ENCODE peak calls at places on chromosomes 7 and 10, in five cellular contexts. F is progenitor cell of endocrine pancreas, L is GM12891, R is hypothalamus, I is fibroblast of mammary gland. N is an unnamed sample.

GRCh38 chr7:12229046-12229445 is 18.0 kb downstream of the TMEM106B start:
- DNase-seq in I (peak), L (no peak), F (no peak), R (no peak), N (no peak)

GRCh38 chr10:88039496-88040200 is 176.2 kb downstream of the PTEN start:
- DNase-seq in F (no peak), L (no peak), I (peak), R (no peak), N (no peak)

GRCh38 chr10:44981172-44982113 is 2.8 kb upstream of the DEPP1 start:
- DNase-seq in F (no peak), L (no peak), R (no peak), I (peak), N (no peak)

GRCh38 chr7:26200113-26200443 is 468 bp downstream of the HNRNPA2B1 start:
- DNase-seq in R (peak), L (no peak), I (peak), F (peak), N (peak)

GRCh38 chr7:3648276-3648675 is 347.2 kb downstream of the SDK1 start:
- DNase-seq in I (peak), F (no peak), L (no peak), R (no peak), N (no peak)

GRCh38 chr10:87505366-87506113 is 847 bp downstream of the MINPP1 start:
- DNase-seq in F (peak), I (peak), R (no peak), L (peak), N (no peak)

GRCh38 chr10:103739039-103739764 is 116.2 kb downstream of the SH3PXD2A start:
- DNase-seq in R (no peak), F (no peak), L (no peak), I (peak), N (no peak)

GRCh38 chr7:124566576-124566975 is 199.0 kb downstream of the GPR37 start:
- DNase-seq in F (no peak), I (no peak), R (no peak), L (no peak), N (no peak)

GRCh38 chr7:30145521-30145920 is 10.7 kb downstream of the MTURN start:
- DNase-seq in L (no peak), R (no peak), F (no peak), I (no peak), N (no peak)

GRCh38 chr10:86261933-86262665 is 104.5 kb downstream of the GRID1 start:
- DNase-seq in I (no peak), R (no peak), L (peak), F (peak), N (peak)

GRCh38 chr7:112162161-112163020 is 43.8 kb downstream of the DOCK4 start:
- DNase-seq in I (peak), L (no peak), R (no peak), F (no peak), N (peak)

GRCh38 chr10:97898429-97898828 is 48.8 kb downstream of the GOLGA7B start:
- DNase-seq in L (no peak), I (no peak), R (no peak), F (no peak), N (no peak)

GRCh38 chr7:4951903-4952636 is 6.9 kb downstream of the MMD2 start:
- DNase-seq in L (no peak), F (peak), I (peak), R (no peak), N (no peak)

GRCh38 chr7:138889566-138889965 is 91.6 kb upstream of the ATP6V0A4 start:
- DNase-seq in L (no peak), R (no peak), I (peak), F (no peak), N (no peak)

GRCh38 chr7:99131290-99131689 is 12.6 kb downstream of the SMURF1 start:
- DNase-seq in L (no peak), F (no peak), R (no peak), I (no peak), N (no peak)

GRCh38 chr10:3828404-3829192 is 43.6 kb upstream of the KLF6 start:
- DNase-seq in R (no peak), F (no peak), I (peak), L (no peak), N (no peak)

GRCh38 chr10:124042656-124043309 is 50.6 kb downstream of the CHST15 start:
- DNase-seq in I (no peak), L (no peak), R (no peak), F (no peak), N (no peak)

GRCh38 chr10:11742009-11742778 is at the start of gene ECHDC3:
- DNase-seq in F (no peak), I (peak), L (peak), R (no peak), N (no peak)

N was measured in amygdala.